ENCODE peak calls at places on chromosomes 5 and 9, in six cellular contexts. One of them, this sample, is unnamed.

GRCh38 chr5:54860321-54860720 is 125.1 kb downstream of the ESM1 start:
- DNase-seq in IMR-90: no peak
- DNase-seq in upper lobe of left lung: no peak
- DNase-seq in heart left ventricle: no peak
- DNase-seq in endothelial cell of umbilical vein: no peak
- DNase-seq in breast epithelium: no peak
- DNase-seq in this sample: no peak

GRCh38 chr5:74322944-74323343 is 317.6 kb downstream of the ENC1 start:
- DNase-seq in IMR-90: no peak
- DNase-seq in endothelial cell of umbilical vein: no peak
- DNase-seq in upper lobe of left lung: no peak
- DNase-seq in heart left ventricle: no peak
- DNase-seq in breast epithelium: no peak
- DNase-seq in this sample: no peak

GRCh38 chr9:15999422-16000339 is 446.8 kb downstream of the CCDC171 start:
- DNase-seq in breast epithelium: no peak
- DNase-seq in upper lobe of left lung: no peak
- DNase-seq in IMR-90: peak; percentile 97
- DNase-seq in heart left ventricle: peak; percentile 30
- DNase-seq in endothelial cell of umbilical vein: peak; percentile 52
- DNase-seq in this sample: no peak

GRCh38 chr5:159912033-159912800 is 4.1 kb upstream of the ADRA1B start:
- DNase-seq in IMR-90: peak; percentile 65
- DNase-seq in breast epithelium: no peak
- DNase-seq in heart left ventricle: no peak
- DNase-seq in upper lobe of left lung: no peak
- DNase-seq in endothelial cell of umbilical vein: peak; percentile 71
- DNase-seq in this sample: no peak

GRCh38 chr9:68739631-68740174 is 34.7 kb downstream of the PIP5K1B start:
- DNase-seq in breast epithelium: no peak
- DNase-seq in IMR-90: no peak
- DNase-seq in heart left ventricle: no peak
- DNase-seq in upper lobe of left lung: no peak
- DNase-seq in endothelial cell of umbilical vein: no peak
- DNase-seq in this sample: no peak

GRCh38 chr9:132125361-132125760 is 36.5 kb upstream of the NTNG2 start:
- DNase-seq in breast epithelium: no peak
- DNase-seq in IMR-90: no peak
- DNase-seq in upper lobe of left lung: no peak
- DNase-seq in heart left ventricle: no peak
- DNase-seq in endothelial cell of umbilical vein: no peak
- DNase-seq in this sample: no peak

GRCh38 chr5:96597441-96598020 is 64.6 kb upstream of the CAST start:
- DNase-seq in breast epithelium: no peak
- DNase-seq in IMR-90: peak; percentile 77
- DNase-seq in endothelial cell of umbilical vein: peak; percentile 32
- DNase-seq in upper lobe of left lung: no peak
- DNase-seq in heart left ventricle: no peak
- DNase-seq in this sample: no peak

GRCh38 chr9:32677931-32678330 is 42.5 kb upstream of the TAF1L start:
- DNase-seq in endothelial cell of umbilical vein: no peak
- DNase-seq in upper lobe of left lung: no peak
- DNase-seq in IMR-90: no peak
- DNase-seq in breast epithelium: no peak
- DNase-seq in heart left ventricle: no peak
- DNase-seq in this sample: no peak

GRCh38 chr5:39521098-39521860 is 96.5 kb upstream of the DAB2 start:
- DNase-seq in endothelial cell of umbilical vein: no peak
- DNase-seq in breast epithelium: no peak
- DNase-seq in IMR-90: no peak
- DNase-seq in heart left ventricle: no peak
- DNase-seq in upper lobe of left lung: no peak
- DNase-seq in this sample: no peak

GRCh38 chr9:28774433-28775029 is 1201.2 kb upstream of the C9orf72 start:
- DNase-seq in heart left ventricle: no peak
- DNase-seq in upper lobe of left lung: no peak
- DNase-seq in endothelial cell of umbilical vein: peak; percentile 8
- DNase-seq in IMR-90: peak; percentile 0
- DNase-seq in breast epithelium: no peak
- DNase-seq in this sample: no peak

GRCh38 chr5:117295941-117296340 is 721.3 kb upstream of the SEMA6A start:
- DNase-seq in heart left ventricle: no peak
- DNase-seq in upper lobe of left lung: no peak
- DNase-seq in breast epithelium: no peak
- DNase-seq in IMR-90: no peak
- DNase-seq in endothelial cell of umbilical vein: no peak
- DNase-seq in this sample: no peak

GRCh38 chr5:33843579-33843978 is 48.2 kb downstream of the ADAMTS12 start:
- DNase-seq in upper lobe of left lung: no peak
- DNase-seq in breast epithelium: no peak
- DNase-seq in heart left ventricle: no peak
- DNase-seq in IMR-90: peak; percentile 87
- DNase-seq in endothelial cell of umbilical vein: peak; percentile 50
- DNase-seq in this sample: no peak

GRCh38 chr9:11893331-11893730 is 799.9 kb upstream of the TYRP1 start:
- DNase-seq in upper lobe of left lung: no peak
- DNase-seq in endothelial cell of umbilical vein: no peak
- DNase-seq in IMR-90: no peak
- DNase-seq in breast epithelium: no peak
- DNase-seq in heart left ventricle: no peak
- DNase-seq in this sample: no peak

GRCh38 chr9:116959775-116960174 is 272.7 kb downstream of the TRIM32 start:
- DNase-seq in IMR-90: peak; percentile 18
- DNase-seq in upper lobe of left lung: no peak
- DNase-seq in endothelial cell of umbilical vein: no peak
- DNase-seq in breast epithelium: no peak
- DNase-seq in heart left ventricle: no peak
- DNase-seq in this sample: no peak

GRCh38 chr5:144142030-144142825 is 28.2 kb downstream of the YIPF5 start:
- DNase-seq in heart left ventricle: no peak
- DNase-seq in endothelial cell of umbilical vein: peak; percentile 68
- DNase-seq in upper lobe of left lung: no peak
- DNase-seq in IMR-90: peak; percentile 67
- DNase-seq in breast epithelium: no peak
- DNase-seq in this sample: no peak

DNA sequence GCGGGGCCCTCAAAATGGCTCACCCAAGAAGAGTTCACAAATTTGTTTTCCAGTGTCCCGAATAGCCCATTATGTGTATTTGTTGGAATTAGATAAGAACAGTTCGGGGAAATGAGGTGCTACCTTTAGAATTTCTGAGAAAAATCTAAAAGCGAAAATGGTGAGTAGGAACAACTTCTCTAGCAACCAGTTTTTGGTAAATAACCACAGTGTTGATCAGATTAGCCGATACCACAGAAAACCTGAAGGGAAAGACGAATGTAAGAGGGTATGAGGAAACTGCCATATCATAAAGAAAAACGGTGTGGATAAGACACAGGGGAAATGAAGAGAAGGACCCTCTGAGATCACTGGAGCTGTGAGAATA is 31.0 kb downstream of the ADAM19 start:
- DNase-seq in IMR-90: no peak
- DNase-seq in endothelial cell of umbilical vein: no peak
- DNase-seq in heart left ventricle: no peak
- DNase-seq in breast epithelium: no peak
- DNase-seq in upper lobe of left lung: no peak
- DNase-seq in this sample: no peak
- H3K4me1 ChIP-seq in IMR-90: peaks cover 58% of the 10 kb centered on the region
- H3K4me1 ChIP-seq in endothelial cell of umbilical vein: peaks cover 20% of the 10 kb centered on the region
- H3K4me1 ChIP-seq in heart left ventricle: peaks cover 97% of the 10 kb centered on the region
- H3K4me1 ChIP-seq in breast epithelium: no peaks in the 10 kb centered on the region
- H3K4me1 ChIP-seq in upper lobe of left lung: peaks cover 53% of the 10 kb centered on the region
- H3K4me1 ChIP-seq in this sample: peaks cover 100% of the 10 kb centered on the region

DNA sequence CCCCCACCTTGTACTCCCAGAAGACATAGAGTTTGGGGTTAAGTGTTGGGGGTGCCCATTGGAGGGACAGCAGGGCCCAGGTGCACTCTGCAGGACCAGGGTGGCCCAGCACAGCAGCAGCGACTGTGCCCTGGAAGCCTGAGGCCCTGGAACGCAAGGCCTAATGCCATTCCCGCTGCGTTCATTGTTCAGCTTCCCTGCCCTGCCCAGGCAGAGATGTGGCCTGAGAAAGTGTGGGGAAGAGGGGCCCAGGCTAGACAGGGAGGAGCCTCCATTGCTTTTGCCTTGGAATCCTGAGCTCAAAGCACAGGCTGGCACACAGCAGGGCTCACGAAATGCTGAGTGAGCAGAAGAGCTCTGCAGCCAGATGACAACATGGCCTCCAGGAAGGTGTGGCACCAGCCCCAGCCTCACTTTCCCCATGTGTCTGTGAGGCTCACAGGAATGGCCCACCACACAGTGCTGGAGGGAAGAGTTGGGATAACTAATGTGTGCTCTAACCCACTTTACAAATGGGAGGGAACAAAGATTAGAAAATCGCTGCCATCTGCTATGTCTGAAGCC is 19.3 kb downstream of the S1PR3 start:
- DNase-seq in IMR-90: no peak
- DNase-seq in upper lobe of left lung: no peak
- DNase-seq in breast epithelium: no peak
- DNase-seq in heart left ventricle: no peak
- DNase-seq in endothelial cell of umbilical vein: no peak
- DNase-seq in this sample: no peak
- TF ChIP-seq CTCF in IMR-90: no peak
- TF ChIP-seq CTCF in upper lobe of left lung: no peak
- TF ChIP-seq CTCF in breast epithelium: no peak
- TF ChIP-seq CTCF in heart left ventricle: no peak
- TF ChIP-seq CTCF in endothelial cell of umbilical vein: no peak
- TF ChIP-seq CTCF in this sample: no peak

DNA sequence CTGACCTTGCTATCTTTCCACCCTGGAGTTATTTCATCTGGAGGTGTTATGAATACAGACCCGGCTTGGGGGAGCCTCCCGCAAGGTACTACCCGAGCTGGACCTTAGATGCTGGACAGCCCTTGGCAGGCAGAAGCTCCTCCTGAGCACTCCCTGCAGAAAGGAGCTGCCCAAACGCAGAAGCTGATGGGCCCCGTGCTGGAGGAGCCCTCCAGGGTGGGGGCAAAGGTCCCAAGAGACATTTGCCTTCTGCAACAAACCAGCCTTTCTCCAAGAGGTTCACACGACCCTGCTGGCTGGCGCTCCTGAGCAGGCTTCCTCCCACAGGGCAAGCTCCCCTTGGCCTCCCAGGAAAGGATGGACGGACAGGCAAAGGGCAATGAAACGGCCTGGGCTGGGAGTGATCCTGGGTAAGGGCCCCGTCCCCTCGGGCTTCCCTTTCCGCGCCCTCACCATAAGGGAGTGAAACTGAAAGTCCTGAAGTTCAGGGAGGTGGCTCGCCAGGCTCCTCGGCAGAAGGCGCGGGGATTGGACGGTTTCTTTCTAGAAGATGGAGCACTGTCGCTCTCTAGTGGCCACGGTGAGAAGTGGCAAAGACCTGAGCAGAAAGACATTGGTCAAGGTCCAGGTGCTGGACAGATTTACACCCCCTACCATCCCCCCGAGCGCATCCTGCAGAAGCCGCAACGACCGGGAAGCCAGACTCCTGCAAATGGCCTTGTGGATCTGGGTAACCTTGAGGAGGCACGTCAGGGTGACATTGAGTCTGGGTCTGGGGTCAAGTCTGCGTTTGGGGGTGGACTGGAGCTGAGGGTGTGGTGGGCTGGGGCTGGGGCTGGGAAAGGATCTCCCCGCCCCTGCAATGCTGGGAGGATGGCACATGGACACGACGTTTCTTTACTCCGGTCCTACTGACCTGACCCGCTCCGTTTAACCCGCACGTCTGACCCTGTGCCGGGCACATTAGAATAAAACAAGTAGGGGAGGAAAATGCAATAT is 56.4 kb downstream of the NEURL1B start:
- DNase-seq in heart left ventricle: peak; percentile 94
- DNase-seq in endothelial cell of umbilical vein: peak; percentile 82
- DNase-seq in upper lobe of left lung: peak; percentile 81
- DNase-seq in IMR-90: peak; percentile 78
- DNase-seq in breast epithelium: peak; percentile 90
- DNase-seq in this sample: peak; percentile 44
- TF ChIP-seq POLR2A in heart left ventricle: no peak
- TF ChIP-seq POLR2A in endothelial cell of umbilical vein: no peak
- TF ChIP-seq POLR2A in upper lobe of left lung: peak; percentile 19
- TF ChIP-seq POLR2A in IMR-90: no peak
- TF ChIP-seq POLR2A in breast epithelium: no peak
- TF ChIP-seq POLR2A in this sample: no peak

GRCh38 chr5:150505041-150505511 is 2.9 kb upstream of the NDST1 start:
- DNase-seq in heart left ventricle: no peak
- DNase-seq in breast epithelium: no peak
- DNase-seq in upper lobe of left lung: no peak
- DNase-seq in IMR-90: no peak
- DNase-seq in endothelial cell of umbilical vein: no peak
- DNase-seq in this sample: no peak
- H3K4me1 ChIP-seq in heart left ventricle: peaks cover 100% of the 10 kb centered on the region
- H3K4me1 ChIP-seq in breast epithelium: peaks cover 73% of the 10 kb centered on the region
- H3K4me1 ChIP-seq in upper lobe of left lung: peaks cover 96% of the 10 kb centered on the region
- H3K4me1 ChIP-seq in IMR-90: peaks cover 62% of the 10 kb centered on the region
- H3K4me1 ChIP-seq in endothelial cell of umbilical vein: no peaks in the 10 kb centered on the region
- H3K4me1 ChIP-seq in this sample: peaks cover 86% of the 10 kb centered on the region

DNA sequence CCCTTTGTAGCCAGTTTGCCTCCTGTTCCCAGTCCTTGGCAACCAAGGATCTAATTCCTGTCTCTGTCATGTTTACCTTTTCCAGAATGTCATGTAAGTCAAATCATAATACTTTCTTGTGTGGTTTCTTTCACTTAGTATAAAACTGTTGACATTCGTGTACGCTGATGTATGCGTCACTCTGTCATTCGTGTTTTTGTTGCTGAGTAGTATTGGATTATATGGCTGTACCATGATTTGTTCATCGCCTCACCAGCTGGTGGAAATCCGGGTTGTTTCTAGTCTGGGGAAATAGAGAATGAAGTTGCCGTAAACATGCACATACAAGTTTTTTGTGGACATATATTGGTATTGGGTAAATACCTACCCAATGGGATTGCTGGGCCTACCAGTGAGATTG is 97.4 kb downstream of the ANGPTL2 start:
- DNase-seq in heart left ventricle: no peak
- DNase-seq in upper lobe of left lung: no peak
- DNase-seq in endothelial cell of umbilical vein: no peak
- DNase-seq in breast epithelium: no peak
- DNase-seq in IMR-90: peak; percentile 65
- DNase-seq in this sample: no peak
- TF ChIP-seq CTCF in heart left ventricle: no peak
- TF ChIP-seq CTCF in upper lobe of left lung: no peak
- TF ChIP-seq CTCF in endothelial cell of umbilical vein: no peak
- TF ChIP-seq CTCF in breast epithelium: no peak
- TF ChIP-seq CTCF in IMR-90: no peak
- TF ChIP-seq CTCF in this sample: no peak

DNA sequence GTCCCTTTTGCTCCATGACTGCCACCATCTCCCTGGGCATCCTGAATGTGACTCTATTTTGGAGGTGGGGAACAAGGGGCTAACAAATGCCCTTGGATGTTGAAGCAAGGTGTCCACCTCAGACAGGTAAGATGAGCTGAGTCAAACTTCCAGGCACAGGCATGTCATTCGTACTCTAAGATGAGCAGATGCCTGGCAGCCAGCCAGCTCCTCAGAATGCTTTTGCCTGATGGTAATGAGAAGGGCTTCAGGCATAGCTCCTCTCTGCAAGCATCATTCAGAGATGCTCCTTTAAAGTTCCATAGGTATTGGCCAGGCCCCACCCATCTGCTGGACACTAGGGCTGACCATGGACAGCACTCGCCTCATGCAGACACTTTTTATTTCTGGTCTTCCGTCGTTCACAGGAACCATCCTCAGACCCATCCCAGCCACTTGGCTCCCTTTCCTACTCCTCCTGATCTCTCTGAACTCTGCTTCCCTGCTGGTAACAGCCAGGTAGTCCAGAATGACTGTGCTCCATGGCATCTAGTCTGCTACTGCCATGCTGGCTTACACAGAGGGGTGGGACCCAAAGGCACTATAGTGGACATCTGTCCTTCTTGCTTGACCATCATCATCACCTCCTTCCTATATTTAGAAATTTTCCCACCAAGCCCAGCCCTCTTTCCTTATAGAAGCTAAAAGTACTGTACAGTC is 118.8 kb downstream of the GLIS3 start:
- DNase-seq in IMR-90: no peak
- DNase-seq in upper lobe of left lung: no peak
- DNase-seq in breast epithelium: no peak
- DNase-seq in endothelial cell of umbilical vein: no peak
- DNase-seq in heart left ventricle: no peak
- DNase-seq in this sample: no peak
- TF ChIP-seq POLR2A in IMR-90: no peak
- TF ChIP-seq POLR2A in upper lobe of left lung: no peak
- TF ChIP-seq POLR2A in breast epithelium: no peak
- TF ChIP-seq POLR2A in endothelial cell of umbilical vein: no peak
- TF ChIP-seq POLR2A in heart left ventricle: no peak
- TF ChIP-seq POLR2A in this sample: no peak